ENCODE peak calls at places on chromosomes 7 and 10, in four cellular contexts. L is K562, D is HepG2, N is GM12878. U is an unnamed sample.

GRCh38 chr10:48452879-48453412 is 146.5 kb downstream of the MAPK8 start:
- DNase-seq in L (no peak), D (no peak), N (no peak), U (no peak)

GRCh38 chr7:157612664-157613561 is 276.1 kb downstream of the DNAJB6 start:
- DNase-seq in L (no peak), D (no peak), N (no peak), U (no peak)

GRCh38 chr10:12907651-12908050 is 93.9 kb downstream of the CCDC3 start:
- DNase-seq in L (no peak), D (no peak), N (no peak), U (no peak)

GRCh38 chr7:118245267-118246040 is 20.9 kb downstream of the ANKRD7 start:
- DNase-seq in L (no peak), D (no peak), N (no peak), U (no peak)

GRCh38 chr10:123560301-123561144 is 105.6 kb upstream of the GPR26 start:
- DNase-seq in L (no peak), D (no peak), N (no peak), U (no peak)

GRCh38 chr7:147547252-147547897 is 1043.2 kb upstream of the C7orf33 start:
- DNase-seq in L (no peak), D (peak), N (no peak), U (peak)

GRCh38 chr10:132858121-132859081 is 72.5 kb upstream of the NKX6-2 start:
- DNase-seq in L (peak), D (no peak), N (no peak), U (no peak)

GRCh38 chr7:47404005-47404404 is 177.9 kb downstream of the TNS3 start:
- DNase-seq in L (no peak), D (no peak), N (no peak), U (no peak)

GRCh38 chr7:139328375-139328774 is 12.8 kb upstream of the FMC1 start:
- DNase-seq in L (no peak), D (no peak), N (no peak), U (no peak)

GRCh38 chr7:9835204-9835603 is 1138.5 kb upstream of the PHF14 start:
- DNase-seq in L (no peak), D (no peak), N (no peak), U (no peak)

GRCh38 chr10:18455086-18455884 is 196.1 kb downstream of the NSUN6 start:
- DNase-seq in L (no peak), D (no peak), N (no peak), U (no peak)

GRCh38 chr10:43691503-43691902 is 42.8 kb upstream of the ZNF32 start:
- DNase-seq in L (no peak), D (no peak), N (no peak), U (no peak)

GRCh38 chr7:762891-763290 is 35.8 kb upstream of the PRKAR1B start:
- DNase-seq in L (no peak), D (no peak), N (no peak), U (no peak)

GRCh38 chr7:26843696-26844095 is 20.7 kb downstream of the SKAP2 start:
- DNase-seq in L (no peak), D (no peak), N (no peak), U (peak)

GRCh38 chr10:42973870-42974692 is 102.8 kb upstream of the RET start:
- DNase-seq in L (no peak), D (no peak), N (no peak), U (no peak)

GRCh38 chr7:158282461-158283001 is 305.1 kb downstream of the PTPRN2 start:
- DNase-seq in L (no peak), D (no peak), N (no peak), U (no peak)

GRCh38 chr7:16934947-16935742 is 53.4 kb upstream of the AGR3 start:
- DNase-seq in L (no peak), D (no peak), N (no peak), U (no peak)

GRCh38 chr7:4836206-4836661 is 25.6 kb downstream of the PAPOLB start:
- DNase-seq in L (no peak), D (no peak), N (no peak), U (no peak)

GRCh38 chr7:36961097-36961496 is 236.8 kb upstream of the AOAH start:
- DNase-seq in L (no peak), D (no peak), N (no peak), U (no peak)

GRCh38 chr7:36958094-36958718 is 233.9 kb upstream of the AOAH start:
- DNase-seq in L (no peak), D (no peak), N (no peak), U (no peak)

GRCh38 chr7:36960105-36960504 is 235.8 kb upstream of the AOAH start:
- DNase-seq in L (no peak), D (no peak), N (no peak), U (no peak)

GRCh38 chr7:36955730-36956129 is 231.4 kb upstream of the AOAH start:
- DNase-seq in L (no peak), D (no peak), N (no peak), U (no peak)

GRCh38 chr7:36957620-36958019 is 233.3 kb upstream of the AOAH start:
- DNase-seq in L (no peak), D (no peak), N (no peak), U (no peak)
- TF ChIP-seq TARDBP in L (no peak), D (no peak), N (no peak), U (no peak)

DNA sequence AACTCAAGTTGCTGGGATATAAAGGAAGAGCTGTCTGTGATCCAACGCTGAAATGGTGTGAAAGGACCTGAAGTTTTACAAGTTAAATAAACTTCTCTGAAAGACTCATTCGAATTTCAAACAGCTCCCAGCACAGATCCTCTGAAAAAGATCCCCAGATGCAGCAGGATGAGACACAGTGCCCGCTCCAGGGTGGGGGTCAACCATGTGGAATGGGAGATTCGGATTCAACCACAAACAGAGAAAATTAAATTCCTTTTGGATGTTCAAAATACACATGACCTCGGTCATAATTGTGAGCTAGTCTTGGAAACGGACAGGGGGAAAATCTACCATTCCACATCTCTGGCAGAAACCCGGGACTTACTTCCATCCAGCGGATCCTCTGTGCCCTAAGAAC is 119.6 kb downstream of the PRKAG2 start:
- DNase-seq in L (no peak), D (no peak), N (no peak), U (no peak)
- TF ChIP-seq TARDBP in L (no peak), D (no peak), N (no peak), U (no peak)

GRCh38 chr7:21426286-21426957 is 1.5 kb upstream of the SP4 start:
- DNase-seq in L (no peak), D (peak), N (no peak), U (no peak)
- TF ChIP-seq TARDBP in L (no peak), D (no peak), N (no peak), U (no peak)

GRCh38 chr10:117299435-117299834 is 58.5 kb downstream of the SLC18A2 start:
- DNase-seq in L (no peak), D (no peak), N (no peak), U (no peak)
- TF ChIP-seq TARDBP in L (no peak), D (no peak), N (no peak), U (no peak)

GRCh38 chr10:24950439-24950838 is 2.0 kb downstream of the PRTFDC1 start:
- DNase-seq in L (peak), D (no peak), N (no peak), U (no peak)

GRCh38 chr10:24952146-24952700 is at the start of gene PRTFDC1:
- DNase-seq in L (peak), D (no peak), N (no peak), U (peak)

GRCh38 chr10:24953350-24954074 is 1.1 kb upstream of the PRTFDC1 start:
- DNase-seq in L (no peak), D (no peak), N (no peak), U (no peak)

GRCh38 chr10:24951201-24952145 is 933 bp downstream of the PRTFDC1 start:
- DNase-seq in L (no peak), D (no peak), N (no peak), U (peak)

GRCh38 chr10:24952701-24953349 is 419 bp upstream of the PRTFDC1 start:
- DNase-seq in L (peak), D (no peak), N (no peak), U (peak)
- TF ChIP-seq TARDBP in L (no peak), D (no peak), N (no peak), U (no peak)

DNA sequence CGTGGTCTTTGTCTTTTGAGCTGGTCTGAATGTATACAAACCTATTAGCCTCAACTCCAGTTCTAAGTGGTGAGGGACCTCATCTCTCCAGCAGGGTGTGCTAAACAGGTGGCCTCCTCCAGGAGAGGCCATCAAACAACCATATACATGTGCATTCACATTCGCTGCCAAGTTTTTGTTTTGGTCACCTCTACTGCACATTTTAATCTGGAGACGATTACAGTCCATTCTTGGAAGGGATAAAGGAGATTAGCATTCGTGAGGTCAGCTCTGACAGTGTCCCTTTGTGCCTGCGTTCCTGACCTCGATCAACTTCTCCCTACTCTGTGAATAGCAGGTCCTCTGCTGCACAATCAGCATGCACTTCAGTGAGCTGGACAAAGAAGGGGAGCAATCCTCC is 60.8 kb downstream of the RHOBTB1 start:
- DNase-seq in L (peak), D (peak), N (no peak), U (peak)
- TF ChIP-seq TARDBP in L (no peak), D (no peak), N (no peak), U (no peak)

DNA sequence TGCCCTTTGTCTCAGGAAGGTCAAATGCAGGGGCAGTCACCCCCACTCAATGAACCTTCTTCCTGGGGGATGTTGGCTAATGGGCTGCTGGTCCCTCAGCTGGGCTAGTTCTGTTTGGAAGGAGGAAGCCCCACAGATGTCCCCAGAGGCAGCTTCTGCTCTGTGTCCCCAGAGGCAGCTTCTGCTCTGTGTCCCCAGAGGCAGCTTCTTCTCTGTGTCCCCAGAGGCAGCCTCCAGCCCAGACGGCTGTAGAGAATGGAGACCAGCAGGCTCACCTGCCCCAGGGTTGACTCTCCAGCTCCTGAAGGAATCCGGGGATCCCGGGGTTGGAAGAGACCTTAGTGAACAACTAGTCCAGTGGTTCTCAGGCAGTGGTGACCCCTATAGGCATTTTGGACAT is 62.5 kb upstream of the LEP start:
- DNase-seq in L (no peak), D (no peak), N (no peak), U (no peak)
- TF ChIP-seq TARDBP in L (no peak), D (no peak), N (no peak), U (no peak)

GRCh38 chr10:1420663-1421362 is 316.5 kb downstream of the ADARB2 start:
- DNase-seq in L (peak), D (peak), N (no peak), U (peak)
- TF ChIP-seq TARDBP in L (no peak), D (no peak), N (no peak), U (no peak)

GRCh38 chr7:114864278-114864677 is 57.6 kb upstream of the MDFIC start:
- DNase-seq in L (no peak), D (no peak), N (no peak), U (no peak)
- TF ChIP-seq TARDBP in L (no peak), D (no peak), N (no peak), U (no peak)